ENCODE peak calls at places on chromosomes 7 and 10, in eight cellular contexts. I is neural progenitor cell, O is heart right ventricle, G is T-helper 9 cell, R is endodermal cell, W is foreskin melanocyte, U is stromal cell of bone marrow, Z is GM12865. T is an unnamed sample.
A peak's percentile ranks its signal among the peaks of the same experiment; 100 is the strongest.

GRCh38 chr10:102853944-102854694 is at the start of gene BORCS7:
- DNase-seq in U (peak; percentile 98), Z (peak; percentile 97), W (peak; percentile 98), G (peak; percentile 69), R (peak; percentile 98), O (peak; percentile 95), I (peak; percentile 96), T (peak; percentile 88)

GRCh38 chr10:33352154-33352553 is 17.7 kb upstream of the NRP1 start:
- DNase-seq in W (no peak), I (no peak), O (no peak), U (no peak), Z (no peak), R (no peak), G (no peak), T (no peak)

GRCh38 chr7:101633516-101633915 is 4.4 kb upstream of the MYL10 start:
- DNase-seq in Z (no peak), O (peak; percentile 33), G (no peak), R (no peak), I (no peak), W (no peak), U (no peak), T (no peak)

GRCh38 chr10:88715517-88715916 is 9.5 kb downstream of the LIPK start:
- DNase-seq in O (no peak), Z (no peak), U (no peak), R (no peak), G (no peak), W (no peak), I (no peak), T (no peak)

GRCh38 chr7:51070163-51070562 is 246.4 kb downstream of the COBL start:
- DNase-seq in G (no peak), O (no peak), W (no peak), Z (no peak), R (no peak), I (no peak), U (no peak), T (no peak)

GRCh38 chr10:124172241-124172661 is 78.9 kb upstream of the CHST15 start:
- DNase-seq in W (no peak), Z (no peak), I (no peak), O (no peak), R (no peak), G (no peak), U (no peak), T (no peak)

GRCh38 chr10:67506083-67506756 is 189.8 kb downstream of the CTNNA3 start:
- DNase-seq in R (no peak), O (no peak), I (peak; percentile 9), Z (no peak), U (no peak), G (no peak), W (peak; percentile 16), T (no peak)

GRCh38 chr10:17006631-17007161 is 122.9 kb downstream of the CUBN start:
- DNase-seq in O (peak; percentile 76), G (no peak), I (no peak), U (no peak), Z (no peak), W (no peak), R (peak; percentile 29), T (no peak)

GRCh38 chr7:14902589-14902963 is at the start of gene DGKB:
- DNase-seq in R (peak; percentile 71), O (peak; percentile 38), U (no peak), G (no peak), I (peak; percentile 70), Z (no peak), W (peak; percentile 25), T (no peak)

GRCh38 chr10:78211476-78212110 is 177.9 kb downstream of the RPS24 start:
- DNase-seq in G (no peak), O (peak; percentile 39), W (no peak), Z (no peak), R (peak; percentile 74), I (peak; percentile 65), U (peak; percentile 56), T (no peak)

GRCh38 chr7:158526531-158526930 is 61.1 kb downstream of the PTPRN2 start:
- DNase-seq in R (no peak), Z (no peak), I (no peak), G (no peak), O (no peak), W (no peak), U (no peak), T (no peak)

GRCh38 chr10:69383485-69384089 is 33.1 kb downstream of the TACR2 start:
- DNase-seq in Z (no peak), R (peak; percentile 46), I (no peak), W (no peak), O (no peak), G (no peak), U (peak; percentile 66), T (no peak)

T was measured in GM13976.